ENCODE peak calls at places on chromosomes 7 and 10, in eight cellular contexts. U, C, Q, S, T, R, H and A are unnamed samples.

GRCh38 chr10:94997763-94998174 is 59.3 kb downstream of the CYP2C9 start:
- DNase-seq in T (no peak), Q (no peak), C (peak; percentile 31), U (no peak), R (no peak), S (no peak), H (no peak), A (no peak)

GRCh38 chr7:65951837-65952578 is 30.0 kb downstream of the GUSB start:
- DNase-seq in S (no peak), Q (no peak), R (peak; percentile 23), U (no peak), T (no peak), C (no peak), H (no peak), A (no peak)

GRCh38 chr10:70982443-70982842 is 94.1 kb upstream of the PCBD1 start:
- DNase-seq in C (no peak), Q (no peak), R (no peak), H (peak; percentile 55), U (no peak), S (no peak), T (no peak), A (no peak)

GRCh38 chr10:89003344-89003743 is 12.7 kb downstream of the FAS start:
- DNase-seq in U (no peak), C (no peak), Q (no peak), H (no peak), T (no peak), S (no peak), R (no peak), A (no peak)

GRCh38 chr7:2478387-2478760 is 2.2 kb upstream of the GRIFIN start:
- DNase-seq in R (no peak), H (peak; percentile 73), C (no peak), Q (no peak), S (no peak), T (no peak), U (no peak), A (peak; percentile 66)

GRCh38 chr7:82559203-82559805 is 115.7 kb upstream of the CACNA2D1 start:
- DNase-seq in C (peak; percentile 62), U (peak; percentile 93), Q (no peak), S (no peak), H (peak; percentile 92), R (no peak), T (peak; percentile 89), A (no peak)

GRCh38 chr7:155807805-155808550 is 4.3 kb downstream of the SHH start:
- DNase-seq in Q (no peak), U (no peak), T (no peak), R (no peak), S (no peak), H (no peak), C (no peak), A (no peak)

GRCh38 chr10:3464760-3465405 is 292.3 kb upstream of the PITRM1 start:
- DNase-seq in T (no peak), U (no peak), Q (no peak), C (no peak), H (no peak), S (no peak), R (peak; percentile 68), A (no peak)

GRCh38 chr7:100546129-100546867 is 7.3 kb downstream of the AGFG2 start:
- DNase-seq in U (peak; percentile 44), H (no peak), C (no peak), T (no peak), S (no peak), R (no peak), Q (no peak), A (no peak)

GRCh38 chr10:182441-183201 is 47.4 kb downstream of the ZMYND11 start:
- DNase-seq in S (no peak), R (peak; percentile 52), C (no peak), Q (no peak), T (no peak), U (no peak), H (no peak), A (no peak)

GRCh38 chr10:51892965-51893658 is 193.7 kb upstream of the CSTF2T start:
- DNase-seq in T (no peak), Q (no peak), R (peak; percentile 31), S (peak; percentile 40), H (peak; percentile 32), U (peak; percentile 1), C (peak; percentile 36), A (no peak)

GRCh38 chr7:93442478-93443224 is 131.9 kb downstream of the CALCR start:
- DNase-seq in S (peak; percentile 34), C (peak; percentile 63), Q (peak; percentile 31), U (peak; percentile 12), H (peak; percentile 59), R (peak; percentile 52), T (no peak), A (no peak)

GRCh38 chr7:144403102-144403501 is 391 bp downstream of the NOBOX start:
- DNase-seq in R (no peak), C (no peak), U (no peak), Q (no peak), S (no peak), H (no peak), T (no peak), A (no peak)

GRCh38 chr7:924541-925231 is 29.8 kb downstream of the ADAP1 start:
- DNase-seq in T (no peak), R (no peak), S (no peak), Q (peak; percentile 80), C (peak; percentile 11), H (peak; percentile 57), U (no peak), A (peak; percentile 15)

GRCh38 chr7:43577485-43577951 is 5.4 kb upstream of the STK17A start:
- DNase-seq in S (no peak), C (peak; percentile 31), U (no peak), Q (no peak), R (peak; percentile 53), H (no peak), T (no peak), A (no peak)

GRCh38 chr10:74977913-74978847 is 133.3 kb upstream of the SAMD8 start:
- DNase-seq in H (peak; percentile 11), T (no peak), S (no peak), R (no peak), U (no peak), Q (peak; percentile 38), C (no peak), A (no peak)

GRCh38 chr7:6729492-6730342 is 23.0 kb upstream of the ZNF12 start:
- DNase-seq in C (peak; percentile 96), T (peak; percentile 81), Q (peak; percentile 86), R (peak; percentile 93), H (peak; percentile 96), U (peak; percentile 79), S (peak; percentile 85), A (peak; percentile 69)

GRCh38 chr10:132659206-132660091 is 121.9 kb downstream of the INPP5A start:
- DNase-seq in H (no peak), T (no peak), C (no peak), R (no peak), S (no peak), U (no peak), Q (no peak), A (no peak)

GRCh38 chr7:22814261-22815208 is 8.1 kb downstream of the TOMM7 start:
- DNase-seq in Q (no peak), T (no peak), R (peak; percentile 47), U (no peak), C (no peak), H (no peak), S (no peak), A (no peak)

GRCh38 chr10:43846187-43846680 is 197.6 kb upstream of the ZNF32 start:
- DNase-seq in R (peak; percentile 60), C (no peak), Q (peak; percentile 39), U (no peak), T (no peak), S (no peak), H (peak; percentile 10), A (no peak)

GRCh38 chr7:20785211-20786048 is 1.3 kb downstream of the SP8 start:
- DNase-seq in R (no peak), T (no peak), C (peak; percentile 50), U (peak; percentile 39), Q (no peak), S (no peak), H (no peak), A (no peak)

GRCh38 chr10:77253665-77254064 is 383.9 kb downstream of the KCNMA1 start:
- DNase-seq in Q (no peak), H (no peak), T (no peak), S (no peak), U (no peak), R (no peak), C (no peak), A (no peak)

GRCh38 chr10:72074413-72075183 is 13.8 kb downstream of the SPOCK2 start:
- DNase-seq in R (no peak), S (no peak), Q (no peak), T (no peak), C (no peak), U (no peak), H (no peak), A (no peak)

GRCh38 chr10:93873427-93874115 is 20.2 kb upstream of the SLC35G1 start:
- DNase-seq in R (peak; percentile 59), S (no peak), T (no peak), U (no peak), H (no peak), Q (no peak), C (no peak), A (no peak)

GRCh38 chr10:29530112-29530976 is 104.4 kb downstream of the SVIL start:
- DNase-seq in S (no peak), R (no peak), Q (no peak), C (no peak), H (no peak), U (peak; percentile 0), T (no peak), A (no peak)

GRCh38 chr7:157576415-157576814 is 239.6 kb downstream of the DNAJB6 start:
- DNase-seq in C (peak; percentile 13), U (no peak), Q (peak; percentile 54), S (no peak), H (peak; percentile 34), R (no peak), T (no peak), A (no peak)

GRCh38 chr10:6133331-6134098 is 44.7 kb downstream of the RBM17 start:
- DNase-seq in R (no peak), S (no peak), T (no peak), U (no peak), Q (no peak), H (no peak), C (peak; percentile 40), A (no peak)

GRCh38 chr10:129446182-129446581 is 20.9 kb upstream of the MGMT start:
- DNase-seq in R (no peak), C (peak; percentile 45), H (no peak), Q (no peak), T (no peak), U (no peak), S (no peak), A (no peak)

GRCh38 chr10:85967594-85967993 is 399.0 kb downstream of the GRID1 start:
- DNase-seq in C (no peak), Q (no peak), H (no peak), S (peak; percentile 29), T (no peak), R (no peak), U (no peak), A (no peak)

GRCh38 chr10:43373461-43373860 is 2.0 kb downstream of the FXYD4 start:
- DNase-seq in H (no peak), Q (no peak), R (no peak), T (no peak), C (no peak), S (no peak), U (no peak), A (no peak)

GRCh38 chr7:18939771-18940576 is 177.5 kb downstream of the TWIST1 start:
- DNase-seq in Q (no peak), S (no peak), R (peak; percentile 7), T (no peak), U (no peak), H (no peak), C (no peak), A (no peak)